ENCODE peak calls at places on chromosomes 5 and 9, in ten cellular contexts. F is brain microvascular endothelial cell; N is fibroblast of the aortic adventitia; J is T-helper 2 cell; E is A549; T is HT1080; Y is stimulated activated CD4-positive, alpha-beta T cell treated with anti-CD3 and anti-CD28 coated beads, Interleukin-4, amount 100 ng/mL, for 4 hours; M is spleen; A is GM04504; V is EL. L is an unnamed sample.

GRCh38 chr5:67623078-67623477 is 426.5 kb upstream of the CD180 start:
- DNase-seq in T (no peak), F (no peak), N (no peak), E (no peak), M (no peak), A (no peak), V (no peak), J (no peak), Y (no peak), L (no peak)

GRCh38 chr5:120304653-120305052 is 159.4 kb upstream of the PRR16 start:
- DNase-seq in E (no peak), T (peak), J (no peak), V (peak), Y (no peak), N (peak), F (no peak), A (peak), M (no peak), L (no peak)

GRCh38 chr9:124040186-124040920 is 28.8 kb downstream of the LHX2 start:
- DNase-seq in A (no peak), T (peak), M (peak), J (no peak), V (no peak), Y (no peak), F (peak), N (peak), E (no peak), L (no peak)

GRCh38 chr5:149297340-149298023 is 25.8 kb downstream of the AFAP1L1 start:
- DNase-seq in E (no peak), M (no peak), J (no peak), A (no peak), Y (no peak), T (no peak), N (no peak), V (no peak), F (no peak), L (no peak)

GRCh38 chr5:16909464-16909863 is 26.6 kb downstream of the MYO10 start:
- DNase-seq in F (no peak), E (no peak), T (peak), A (no peak), V (no peak), M (no peak), N (no peak), J (no peak), Y (no peak), L (no peak)

GRCh38 chr5:37121027-37121426 is 128.1 kb downstream of the CPLANE1 start:
- DNase-seq in M (no peak), V (no peak), E (no peak), A (no peak), Y (no peak), J (no peak), N (no peak), T (no peak), F (no peak), L (no peak)

GRCh38 chr5:181191526-181192336 is 13.3 kb downstream of the TRIM7 start:
- DNase-seq in J (peak), V (peak), A (peak), M (peak), T (peak), N (peak), F (peak), E (peak), Y (peak), L (no peak)

GRCh38 chr5:169003721-169004481 is 297.0 kb downstream of the SLIT3 start:
- DNase-seq in N (peak), M (no peak), Y (no peak), F (no peak), E (no peak), A (no peak), V (peak), T (no peak), J (no peak), L (peak)

GRCh38 chr5:106262395-106262794 is 1408.3 kb downstream of the EFNA5 start:
- DNase-seq in V (no peak), Y (no peak), E (no peak), M (no peak), A (no peak), F (no peak), T (no peak), N (no peak), J (no peak), L (no peak)

GRCh38 chr9:27784999-27785713 is 211.9 kb upstream of the C9orf72 start:
- DNase-seq in F (peak), M (no peak), E (no peak), V (no peak), Y (no peak), J (no peak), N (no peak), A (no peak), T (peak), L (no peak)

GRCh38 chr9:5375091-5375490 is 35.4 kb upstream of the RLN1 start:
- DNase-seq in Y (no peak), T (no peak), J (no peak), M (no peak), F (no peak), E (no peak), N (no peak), A (no peak), V (no peak), L (peak)

GRCh38 chr5:142561486-142562097 is 124.3 kb downstream of the FGF1 start:
- DNase-seq in T (no peak), E (no peak), M (no peak), N (peak), V (no peak), J (no peak), F (no peak), A (no peak), Y (no peak), L (no peak)

GRCh38 chr5:41253109-41253508 is 39.8 kb upstream of the C6 start:
- DNase-seq in N (no peak), V (no peak), Y (no peak), A (no peak), E (no peak), J (no peak), T (no peak), F (no peak), M (no peak), L (no peak)

GRCh38 chr9:109806506-109807115 is 26.6 kb downstream of the PALM2AKAP2 start:
- DNase-seq in E (no peak), M (no peak), N (peak), A (no peak), F (peak), Y (no peak), J (no peak), V (peak), T (peak), L (no peak)

GRCh38 chr5:163105456-163105855 is 331.9 kb upstream of the CCNG1 start:
- DNase-seq in F (no peak), M (no peak), E (no peak), V (no peak), T (peak), A (no peak), J (no peak), Y (no peak), N (no peak), L (no peak)

GRCh38 chr9:33750307-33750838 is 45.0 kb upstream of the PRSS3 start:
- DNase-seq in M (no peak), A (no peak), T (no peak), J (no peak), E (peak), F (peak), V (peak), Y (no peak), N (peak), L (peak)

GRCh38 chr9:100011062-100011681 is 87.6 kb downstream of the ERP44 start:
- DNase-seq in J (no peak), F (peak), Y (peak), M (no peak), T (peak), V (peak), E (peak), A (peak), N (peak), L (peak)

GRCh38 chr5:163385824-163386223 is 51.6 kb upstream of the CCNG1 start:
- DNase-seq in Y (no peak), T (no peak), F (no peak), M (no peak), J (no peak), V (no peak), E (no peak), N (no peak), A (no peak), L (no peak)

GRCh38 chr5:151647320-151647861 is 39.3 kb downstream of the SPARC start:
- DNase-seq in J (no peak), Y (no peak), V (no peak), A (no peak), M (no peak), T (no peak), F (no peak), N (no peak), E (no peak), L (no peak)

GRCh38 chr5:134132372-134133212 is 18.1 kb downstream of the TCF7 start:
- DNase-seq in M (peak), F (no peak), T (no peak), V (no peak), A (no peak), E (no peak), J (peak), Y (peak), N (no peak), L (no peak)

GRCh38 chr9:16258708-16259107 is 611.8 kb downstream of the BNC2 start:
- DNase-seq in N (no peak), V (no peak), Y (no peak), F (no peak), A (no peak), T (no peak), M (no peak), J (no peak), E (no peak), L (no peak)

GRCh38 chr5:74289238-74289637 is 351.3 kb downstream of the ENC1 start:
- DNase-seq in A (no peak), E (no peak), N (no peak), M (no peak), T (no peak), F (no peak), Y (no peak), J (no peak), V (no peak), L (no peak)

GRCh38 chr5:134975843-134976242 is 8.1 kb downstream of the CATSPER3 start:
- DNase-seq in F (no peak), T (no peak), Y (no peak), M (no peak), E (no peak), A (no peak), N (no peak), J (no peak), V (no peak), L (peak)

GRCh38 chr5:10548418-10549122 is 15.3 kb upstream of the ANKRD33B start:
- DNase-seq in N (no peak), Y (no peak), F (no peak), A (no peak), V (no peak), E (no peak), J (no peak), T (no peak), M (no peak), L (no peak)

GRCh38 chr9:13675638-13676000 is 396.1 kb upstream of the MPDZ start:
- DNase-seq in N (no peak), J (no peak), E (no peak), Y (no peak), A (no peak), F (no peak), V (no peak), M (no peak), T (no peak), L (no peak)

GRCh38 chr5:36017004-36017403 is 25.8 kb upstream of the UGT3A1 start:
- DNase-seq in F (no peak), Y (no peak), M (no peak), N (no peak), J (no peak), E (no peak), T (no peak), V (no peak), A (no peak), L (no peak)

GRCh38 chr9:4750021-4750673 is 9.1 kb upstream of the AK3 start:
- DNase-seq in E (no peak), T (peak), F (peak), A (no peak), N (peak), M (no peak), V (peak), J (no peak), Y (no peak), L (peak)

GRCh38 chr9:128233817-128234406 is 30.7 kb downstream of the DNM1 start:
- DNase-seq in E (no peak), A (no peak), Y (no peak), N (no peak), V (no peak), F (no peak), T (no peak), J (no peak), M (no peak), L (no peak)

GRCh38 chr5:146078566-146078965 is 26.8 kb downstream of the PLAC8L1 start:
- DNase-seq in J (no peak), F (no peak), V (no peak), N (no peak), E (no peak), A (no peak), M (no peak), T (no peak), Y (no peak), L (no peak)

GRCh38 chr5:171418982-171419662 is at the start of gene FGF18:
- DNase-seq in M (peak), Y (peak), A (peak), E (peak), T (peak), N (peak), J (no peak), V (peak), F (peak), L (peak)